ENCODE peak calls at places on chromosomes 1 and 21, in six cellular contexts. C is GM23338, I is GM12878, Y is SK-N-SH, G is HCT116, K is K562. H is an unnamed sample.

GRCh38 chr1:36942093-36942492 is 92.2 kb downstream of the GRIK3 start:
- DNase-seq in G (no peak), C (no peak), Y (no peak), K (no peak), I (no peak), H (no peak)

GRCh38 chr1:45493116-45493697 is 2.2 kb upstream of the TESK2 start:
- DNase-seq in I (no peak), Y (peak; percentile 75), K (peak; percentile 77), G (peak; percentile 43), C (peak; percentile 77), H (peak; percentile 61)

GRCh38 chr1:211684331-211684730 is 8.9 kb upstream of the NEK2 start:
- DNase-seq in K (no peak), I (no peak), C (no peak), G (no peak), Y (no peak), H (no peak)

GRCh38 chr1:54970901-54971300 is 9.5 kb upstream of the TMEM61 start:
- DNase-seq in G (no peak), C (no peak), I (no peak), Y (no peak), K (no peak), H (no peak)

GRCh38 chr1:10341062-10341600 is 57.7 kb upstream of the PGD start:
- DNase-seq in Y (no peak), G (no peak), K (no peak), I (no peak), C (no peak), H (no peak)

GRCh38 chr1:200838676-200839445 is 33.9 kb upstream of the GPR25 start:
- DNase-seq in G (no peak), I (no peak), C (no peak), Y (no peak), K (no peak), H (no peak)

GRCh38 chr1:200888349-200888838 is 6.3 kb upstream of the INAVA start:
- DNase-seq in K (no peak), Y (no peak), C (peak; percentile 33), I (peak; percentile 85), G (no peak), H (peak; percentile 90)

GRCh38 chr21:20882462-20883415 is 115.5 kb upstream of the NCAM2 start:
- DNase-seq in I (no peak), C (peak; percentile 86), G (peak; percentile 8), Y (peak; percentile 16), K (peak; percentile 56), H (peak; percentile 31)

DNA sequence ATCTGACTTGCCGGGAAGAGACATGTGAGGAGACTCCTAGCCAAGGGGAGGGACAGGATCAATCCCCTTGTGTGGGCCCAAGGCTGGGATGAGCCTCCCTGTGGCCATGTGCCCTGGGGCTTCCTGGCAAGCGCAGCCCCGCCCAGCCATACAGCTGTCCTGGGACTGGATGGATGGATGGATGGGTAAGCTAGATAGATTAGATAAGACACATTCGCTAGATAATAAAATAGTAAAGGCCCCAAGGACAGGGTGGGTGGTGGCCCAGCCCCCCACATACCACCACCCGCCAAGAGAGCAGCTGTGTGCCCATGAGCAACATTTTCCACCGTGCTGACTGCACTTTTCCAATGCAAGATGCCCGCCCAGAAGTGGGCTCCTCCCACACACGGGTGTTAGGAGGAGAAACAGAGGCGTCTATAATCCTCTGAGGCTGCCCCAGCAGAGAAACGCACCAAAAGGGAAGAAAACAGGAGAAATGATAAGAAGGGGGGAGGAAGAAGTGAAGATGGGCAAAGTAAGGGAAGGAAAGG is 25.1 kb downstream of the ZBTB17 start:
- DNase-seq in K (peak; percentile 61), C (no peak), Y (no peak), I (no peak), G (no peak), H (peak; percentile 50)
- TF ChIP-seq POLR2AphosphoS5 in K (no peak), C (no peak), Y (no peak), I (no peak), G (no peak), H (peak; percentile 49)

GRCh38 chr1:230552880-230553279 is 89.4 kb upstream of the COG2 start:
- DNase-seq in C (no peak), Y (no peak), I (no peak), G (no peak), K (no peak), H (no peak)

GRCh38 chr1:230555826-230556225 is 86.5 kb upstream of the COG2 start:
- DNase-seq in K (no peak), I (no peak), Y (no peak), C (no peak), G (no peak), H (no peak)

GRCh38 chr1:230556453-230556852 is 85.8 kb upstream of the COG2 start:
- DNase-seq in G (no peak), K (no peak), I (no peak), C (no peak), Y (no peak), H (no peak)

GRCh38 chr1:230561570-230561969 is 80.7 kb upstream of the COG2 start:
- DNase-seq in G (no peak), Y (no peak), C (no peak), K (no peak), I (no peak), H (no peak)

DNA sequence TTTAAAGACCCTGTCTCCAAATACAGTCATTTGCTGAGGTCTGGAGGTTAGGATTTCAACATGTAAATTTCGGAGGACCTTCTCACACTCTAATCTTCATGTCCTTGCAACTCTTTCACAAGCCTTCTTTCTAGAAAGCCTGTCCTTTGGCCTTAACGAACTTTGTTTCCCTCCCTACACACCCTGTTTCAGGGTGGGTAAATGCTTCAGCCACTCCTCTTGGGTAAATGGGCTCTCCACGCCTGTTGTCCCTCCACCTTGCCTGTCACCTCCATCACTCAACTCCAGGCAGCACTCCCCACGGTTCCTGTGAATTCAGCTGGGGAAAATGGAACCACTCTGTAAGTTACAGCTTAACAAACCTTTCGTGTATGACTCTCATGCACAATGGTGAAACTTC is 84.0 kb upstream of the COG2 start:
- DNase-seq in C (no peak), Y (no peak), G (no peak), K (no peak), I (no peak), H (no peak)
- TF ChIP-seq REST in C (no peak), Y (no peak), G (no peak), K (no peak), I (no peak), H (no peak)

DNA sequence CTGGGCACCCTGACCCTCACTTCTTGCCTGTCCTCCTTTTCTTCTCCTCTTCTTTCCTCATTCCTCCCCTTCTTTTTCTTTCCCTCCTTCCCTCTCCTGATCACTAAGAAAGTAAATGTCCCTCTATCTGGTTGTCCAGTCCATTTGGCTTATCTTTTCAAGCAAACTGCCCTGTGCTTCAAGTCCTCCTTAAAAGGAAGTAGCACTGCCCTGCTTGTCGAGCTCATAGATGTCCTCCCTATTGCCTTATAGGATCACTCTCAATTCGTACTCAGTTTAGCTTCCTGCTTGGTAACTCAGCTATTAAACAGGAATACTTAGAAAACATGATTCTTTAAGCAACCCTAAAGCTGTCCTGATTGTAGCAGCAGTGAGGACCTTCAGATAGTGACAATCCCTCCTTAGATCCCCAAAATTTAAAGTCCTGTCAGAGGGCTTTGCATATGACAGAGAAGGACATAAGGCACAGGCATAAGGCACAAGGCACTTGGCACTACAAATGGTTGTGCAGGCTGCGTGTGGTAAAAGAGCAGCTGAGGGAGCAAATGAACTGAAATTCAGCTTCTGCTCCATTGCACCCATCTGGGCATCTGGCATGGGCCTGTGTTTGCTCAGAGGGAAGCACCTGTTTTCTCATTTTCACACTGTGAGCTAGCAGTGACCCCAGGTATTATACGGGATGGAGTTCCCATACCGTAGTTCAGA is 26.1 kb upstream of the SLAMF6 start:
- DNase-seq in Y (no peak), I (peak; percentile 91), G (no peak), K (peak; percentile 76), C (no peak), H (no peak)
- TF ChIP-seq POLR2AphosphoS5 in Y (no peak), I (peak; percentile 63), G (no peak), K (no peak), C (no peak), H (no peak)

GRCh38 chr21:33641339-33642026 is at the start of gene CRYZL1:
- DNase-seq in K (peak; percentile 100), I (peak; percentile 96), C (peak; percentile 100), Y (peak; percentile 91), G (peak; percentile 99), H (peak; percentile 97)

GRCh38 chr21:33644383-33645074 is 2.2 kb downstream of the ITSN1 start:
- DNase-seq in C (peak; percentile 22), K (no peak), I (no peak), Y (no peak), G (no peak), H (peak; percentile 42)

GRCh38 chr21:33643658-33644311 is 1.5 kb downstream of the ITSN1 start:
- DNase-seq in C (peak; percentile 27), K (peak; percentile 18), G (no peak), Y (peak; percentile 38), I (no peak), H (no peak)

GRCh38 chr21:33642027-33642895 is at the start of gene ITSN1:
- DNase-seq in K (peak; percentile 100), Y (peak; percentile 97), C (peak; percentile 100), G (peak; percentile 98), I (peak; percentile 99), H (peak; percentile 97)

DNA sequence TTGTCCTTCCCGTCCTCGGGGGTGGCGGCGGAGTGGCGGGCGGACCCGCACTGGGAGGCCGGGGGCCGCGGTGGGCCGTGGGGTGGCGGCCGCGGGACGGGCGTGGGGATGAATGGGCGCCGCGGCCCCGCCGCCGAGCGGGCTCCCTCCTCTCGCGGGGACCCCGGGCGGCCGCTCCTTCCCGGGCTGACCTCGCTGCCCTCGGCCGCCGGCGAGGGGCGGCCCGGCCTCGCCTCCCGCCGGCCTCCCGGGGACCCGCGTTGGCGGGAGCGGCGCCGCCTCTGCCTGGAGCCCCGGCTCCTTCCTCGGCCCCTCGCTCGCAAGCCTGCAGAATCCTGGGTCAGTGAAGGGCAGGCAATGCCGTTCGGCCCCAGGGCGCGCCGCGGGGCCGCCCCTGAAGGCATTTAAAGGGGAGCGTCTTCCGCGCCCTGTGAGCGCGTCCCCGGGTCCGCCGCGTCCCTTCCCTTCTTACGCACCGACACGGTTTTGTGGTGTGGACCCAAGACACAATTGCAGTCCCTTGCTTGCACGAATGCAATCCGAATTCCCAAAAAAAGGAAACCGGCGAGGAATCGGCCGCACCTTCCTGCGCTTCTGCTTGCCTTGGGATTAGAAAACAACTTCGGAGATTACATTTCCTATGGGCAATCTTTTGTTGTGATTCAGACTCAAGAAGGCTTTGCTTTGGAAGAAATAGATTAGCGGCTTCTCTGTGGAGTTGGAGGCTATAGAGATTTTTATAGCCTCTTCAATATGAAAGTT is 776 bp downstream of the ITSN1 start:
- DNase-seq in I (no peak), C (peak; percentile 64), K (peak; percentile 56), Y (peak; percentile 74), G (no peak), H (no peak)
- TF ChIP-seq REST in I (no peak), C (no peak), K (no peak), Y (no peak), G (no peak), H (no peak)